ENCODE peak calls at places on chromosome 13, in six cellular contexts. N is retinal pigment epithelial cell, F is tibial nerve, I is left lung, H is MG63, J is amygdala. A is an unnamed sample.
A peak's percentile ranks its signal among the peaks of the same experiment; 100 is the strongest.

GRCh38 chr13:113510871-113511270 is 20.4 kb upstream of the DCUN1D2 start:
- DNase-seq in F (no peak), H (no peak), J (no peak), N (no peak), I (no peak), A (no peak)

GRCh38 chr13:45781553-45782326 is 69.8 kb downstream of the SIAH3 start:
- DNase-seq in N (peak; percentile 76), F (no peak), I (no peak), J (no peak), H (peak; percentile 80), A (peak; percentile 61)

GRCh38 chr13:40329682-40330485 is 336.6 kb downstream of the FOXO1 start:
- DNase-seq in J (no peak), H (no peak), F (no peak), I (no peak), N (no peak), A (no peak)

GRCh38 chr13:75507027-75508001 is 25.3 kb upstream of the TBC1D4 start:
- DNase-seq in J (no peak), H (peak; percentile 20), N (no peak), F (no peak), I (peak; percentile 47), A (no peak)

GRCh38 chr13:26919311-26919710 is 158.7 kb upstream of the GPR12 start:
- DNase-seq in F (no peak), H (peak; percentile 46), N (no peak), J (no peak), I (no peak), A (no peak)

GRCh38 chr13:75258159-75258782 is 223.7 kb downstream of the TBC1D4 start:
- DNase-seq in H (no peak), F (no peak), J (no peak), I (no peak), N (no peak), A (no peak)

GRCh38 chr13:73956795-73957408 is 177.3 kb downstream of the KLF12 start:
- DNase-seq in N (no peak), J (no peak), I (no peak), F (no peak), H (no peak), A (no peak)

GRCh38 chr13:21330126-21330861 is 128.8 kb downstream of the ZDHHC20 start:
- DNase-seq in N (no peak), J (no peak), H (no peak), F (no peak), I (no peak), A (no peak)

GRCh38 chr13:85724554-85725432 is 74.4 kb downstream of the SLITRK6 start:
- DNase-seq in F (no peak), J (no peak), I (peak; percentile 30), H (no peak), N (no peak), A (no peak)

GRCh38 chr13:104460553-104460952 is 1394.3 kb upstream of the SLC10A2 start:
- DNase-seq in N (peak; percentile 16), J (no peak), F (no peak), H (no peak), I (no peak), A (no peak)

GRCh38 chr13:30235206-30235605 is 72.1 kb downstream of the KATNAL1 start:
- DNase-seq in H (peak; percentile 2), I (no peak), N (no peak), J (no peak), F (no peak), A (no peak)

GRCh38 chr13:63517376-63517775 is 2101.7 kb upstream of the PCDH20 start:
- DNase-seq in J (no peak), H (no peak), I (no peak), N (no peak), F (no peak), A (no peak)

GRCh38 chr13:52701728-52702480 is 37.7 kb downstream of the CNMD start:
- DNase-seq in F (no peak), J (no peak), N (no peak), I (no peak), H (no peak), A (no peak)

GRCh38 chr13:76397413-76397812 is 488.8 kb downstream of the KCTD12 start:
- DNase-seq in J (no peak), I (no peak), H (no peak), N (no peak), F (no peak), A (no peak)

GRCh38 chr13:98365291-98365690 is 188.2 kb upstream of the RNF113B start:
- DNase-seq in H (no peak), J (no peak), I (no peak), F (no peak), N (no peak), A (no peak)

GRCh38 chr13:93577105-93577504 is 350.5 kb downstream of the GPC6 start:
- DNase-seq in J (no peak), N (no peak), F (no peak), H (no peak), I (no peak), A (no peak)

GRCh38 chr13:93227906-93228801 is 1.5 kb downstream of the GPC6 start:
- DNase-seq in H (peak; percentile 77), F (peak; percentile 22), J (peak; percentile 53), N (peak; percentile 85), I (peak; percentile 71), A (peak; percentile 56)

GRCh38 chr13:27919934-27920676 is at the start of gene PDX1:
- DNase-seq in J (no peak), F (no peak), I (peak; percentile 84), N (no peak), H (peak; percentile 75), A (no peak)

GRCh38 chr13:46089213-46089612 is 15.6 kb downstream of the CPB2 start:
- DNase-seq in H (no peak), F (no peak), J (no peak), I (no peak), N (no peak), A (no peak)

GRCh38 chr13:100803091-100803490 is 128.5 kb upstream of the TMTC4 start:
- DNase-seq in J (no peak), H (no peak), N (no peak), I (no peak), F (no peak), A (no peak)

GRCh38 chr13:32734511-32734910 is 148.3 kb downstream of the PDS5B start:
- DNase-seq in I (no peak), N (no peak), F (no peak), J (no peak), H (peak; percentile 57), A (no peak)

GRCh38 chr13:73090116-73090811 is 31.5 kb downstream of the KLF5 start:
- DNase-seq in N (peak; percentile 58), J (no peak), I (no peak), H (peak; percentile 73), F (no peak), A (no peak)

GRCh38 chr13:67278230-67278629 is 48.1 kb upstream of the PCDH9 start:
- DNase-seq in N (peak; percentile 50), F (no peak), J (no peak), I (no peak), H (peak; percentile 5), A (no peak)

GRCh38 chr13:65932587-65933239 is 1297.4 kb downstream of the PCDH9 start:
- DNase-seq in N (peak; percentile 81), H (peak; percentile 18), J (no peak), F (no peak), I (no peak), A (no peak)

GRCh38 chr13:40230833-40231266 is 435.6 kb downstream of the FOXO1 start:
- DNase-seq in H (peak; percentile 16), I (no peak), N (peak; percentile 48), F (no peak), J (no peak), A (no peak)

GRCh38 chr13:23428183-23428528 is 5.3 kb downstream of the SACS start:
- DNase-seq in N (no peak), I (no peak), H (no peak), J (no peak), F (no peak), A (no peak)

GRCh38 chr13:113536461-113537110 is 46.1 kb upstream of the DCUN1D2 start:
- DNase-seq in I (peak; percentile 48), F (no peak), H (no peak), J (no peak), N (no peak), A (no peak)

GRCh38 chr13:91313103-91313502 is 34.4 kb upstream of the MIR17HG start:
- DNase-seq in N (peak; percentile 3), I (no peak), J (no peak), H (no peak), F (no peak), A (no peak)

GRCh38 chr13:74886496-74886895 is 595.5 kb downstream of the TBC1D4 start:
- DNase-seq in I (no peak), N (no peak), H (no peak), J (no peak), F (no peak), A (no peak)

GRCh38 chr13:80000679-80001509 is 340.0 kb downstream of the SPRY2 start:
- DNase-seq in H (no peak), F (no peak), N (no peak), J (no peak), I (no peak), A (no peak)

GRCh38 chr13:32883501-32883900 is 132.7 kb upstream of the KL start:
- DNase-seq in N (peak; percentile 79), J (no peak), F (no peak), H (peak; percentile 44), I (no peak), A (no peak)

A was measured in psoas muscle.